ENCODE peak calls at places on chromosome 15, in eight cellular contexts. I, Y, T, E, K, F, B and H are unnamed samples.

GRCh38 chr15:85073556-85074194 is 92.0 kb downstream of the PDE8A start:
- DNase-seq in K (no peak), F (no peak), I (peak; percentile 28), Y (no peak), T (no peak), B (no peak), E (no peak), H (no peak)

GRCh38 chr15:83112233-83112958 is 5.0 kb downstream of the TM6SF1 start:
- DNase-seq in T (no peak), K (no peak), F (no peak), E (no peak), I (peak; percentile 94), B (no peak), Y (no peak), H (no peak)

GRCh38 chr15:45715528-45715927 is 80.7 kb downstream of the SQOR start:
- DNase-seq in F (peak; percentile 5), E (no peak), T (no peak), B (no peak), K (no peak), I (peak; percentile 23), Y (no peak), H (no peak)

GRCh38 chr15:63088532-63089245 is 33.0 kb upstream of the LACTB start:
- DNase-seq in F (no peak), B (no peak), T (no peak), Y (no peak), I (no peak), E (no peak), K (no peak), H (no peak)

GRCh38 chr15:68596691-68597090 is 17.9 kb downstream of the CORO2B start:
- DNase-seq in T (no peak), B (no peak), F (no peak), Y (no peak), K (no peak), E (no peak), I (no peak), H (no peak)

GRCh38 chr15:89171136-89172072 is 50.0 kb downstream of the RLBP1 start:
- DNase-seq in I (peak; percentile 79), Y (peak; percentile 72), T (peak; percentile 14), E (no peak), K (no peak), F (peak; percentile 72), B (peak; percentile 15), H (no peak)

GRCh38 chr15:85174521-85174920 is 192.9 kb downstream of the PDE8A start:
- DNase-seq in K (no peak), E (no peak), I (no peak), F (no peak), T (no peak), B (no peak), Y (no peak), H (no peak)

GRCh38 chr15:90930861-90931629 is 1.3 kb downstream of the HDDC3 start:
- DNase-seq in K (no peak), I (peak; percentile 14), Y (no peak), E (no peak), T (no peak), F (no peak), B (peak; percentile 16), H (no peak)

GRCh38 chr15:37872661-37873060 is 61.8 kb upstream of the TMCO5A start:
- DNase-seq in B (no peak), K (no peak), Y (no peak), T (no peak), F (no peak), I (no peak), E (no peak), H (no peak)

GRCh38 chr15:29018406-29018805 is 132.6 kb downstream of the APBA2 start:
- DNase-seq in I (no peak), F (no peak), B (no peak), T (no peak), E (no peak), K (no peak), Y (no peak), H (no peak)

GRCh38 chr15:66290007-66290406 is 3.4 kb upstream of the DIS3L start:
- DNase-seq in F (no peak), B (no peak), Y (no peak), E (no peak), I (no peak), T (no peak), K (no peak), H (no peak)

GRCh38 chr15:98727115-98728040 is 79.0 kb downstream of the IGF1R start:
- DNase-seq in K (no peak), Y (peak; percentile 75), I (peak; percentile 90), E (no peak), T (no peak), F (no peak), B (peak; percentile 69), H (no peak)

GRCh38 chr15:80776420-80777045 is 2.6 kb upstream of the CEMIP start:
- DNase-seq in T (peak; percentile 33), F (peak; percentile 80), Y (peak; percentile 85), E (peak; percentile 40), B (peak; percentile 73), I (peak; percentile 91), K (peak; percentile 16), H (no peak)

GRCh38 chr15:74783072-74783807 is 1.4 kb downstream of the CSK start:
- DNase-seq in T (no peak), K (no peak), E (no peak), I (peak; percentile 77), B (no peak), Y (no peak), F (no peak), H (no peak)

GRCh38 chr15:69074011-69074842 is 59.7 kb downstream of the NOX5 start:
- DNase-seq in F (no peak), E (no peak), Y (peak; percentile 74), K (no peak), T (no peak), I (peak; percentile 65), B (peak; percentile 91), H (no peak)

GRCh38 chr15:58988011-58988785 is 735 bp downstream of the RNF111 start:
- DNase-seq in B (no peak), E (peak; percentile 16), Y (peak; percentile 67), K (peak; percentile 31), F (peak; percentile 49), T (peak; percentile 47), I (peak; percentile 73), H (no peak)

GRCh38 chr15:65634381-65634780 is 12.6 kb downstream of the SLC24A1 start:
- DNase-seq in I (no peak), T (no peak), Y (no peak), K (no peak), B (no peak), F (no peak), E (no peak), H (no peak)

GRCh38 chr15:47184405-47185221 is 532.7 kb upstream of the SEMA6D start:
- DNase-seq in Y (peak; percentile 15), I (peak; percentile 19), F (no peak), E (no peak), T (no peak), K (no peak), B (peak; percentile 92), H (no peak)

GRCh38 chr15:74144153-74144775 is 13.9 kb downstream of the ISLR2 start:
- DNase-seq in K (no peak), B (peak; percentile 15), E (no peak), F (no peak), I (no peak), T (no peak), Y (no peak), H (no peak)

GRCh38 chr15:71443538-71443937 is 328.3 kb downstream of the THSD4 start:
- DNase-seq in F (peak; percentile 20), T (peak; percentile 16), K (no peak), Y (peak; percentile 31), E (no peak), I (peak; percentile 71), B (peak; percentile 42), H (no peak)

GRCh38 chr15:43794269-43795037 is 2.3 kb downstream of the SERF2 start:
- DNase-seq in Y (no peak), I (peak; percentile 23), B (no peak), F (no peak), K (no peak), E (no peak), T (no peak), H (no peak)

GRCh38 chr15:85748176-85748575 is 46.5 kb downstream of the KLHL25 start:
- DNase-seq in B (no peak), I (no peak), E (no peak), F (no peak), Y (no peak), T (no peak), K (no peak), H (no peak)

GRCh38 chr15:57789225-57789624 is 82.7 kb downstream of the POLR2M start:
- DNase-seq in I (no peak), Y (no peak), T (no peak), E (no peak), F (no peak), K (no peak), B (no peak), H (no peak)

GRCh38 chr15:100031665-100032357 is 298.6 kb upstream of the LYSMD4 start:
- DNase-seq in B (no peak), F (no peak), T (no peak), E (no peak), I (no peak), K (no peak), Y (no peak), H (no peak)

GRCh38 chr15:99447497-99448371 is 118.0 kb upstream of the MEF2A start:
- DNase-seq in K (no peak), Y (no peak), I (no peak), B (no peak), E (no peak), F (no peak), T (no peak), H (no peak)

GRCh38 chr15:56950979-56951378 is 32.5 kb downstream of the TCF12 start:
- DNase-seq in B (no peak), K (no peak), E (no peak), F (no peak), Y (no peak), T (no peak), I (no peak), H (no peak)

GRCh38 chr15:37055481-37055880 is 44.9 kb downstream of the MEIS2 start:
- DNase-seq in I (no peak), K (no peak), T (no peak), B (peak; percentile 42), E (no peak), F (no peak), Y (no peak), H (no peak)

GRCh38 chr15:83053151-83053550 is 13.9 kb downstream of the BTBD1 start:
- DNase-seq in T (no peak), E (no peak), Y (no peak), B (no peak), F (no peak), I (no peak), K (no peak), H (no peak)

GRCh38 chr15:92958105-92958504 is 58.0 kb downstream of the CHD2 start:
- DNase-seq in E (peak; percentile 55), K (peak; percentile 25), Y (no peak), T (peak; percentile 42), I (no peak), B (no peak), F (no peak), H (no peak)

GRCh38 chr15:86231864-86232801 is 152.5 kb downstream of the AGBL1 start:
- DNase-seq in E (no peak), Y (peak; percentile 45), B (peak; percentile 79), I (no peak), T (peak; percentile 8), K (no peak), F (peak; percentile 43), H (no peak)

GRCh38 chr15:58423858-58424608 is 7.8 kb upstream of the LIPC start:
- DNase-seq in E (no peak), I (no peak), B (no peak), Y (no peak), F (no peak), T (no peak), K (no peak), H (no peak)

GRCh38 chr15:100873029-100873677 is 6.5 kb upstream of the ALDH1A3 start:
- DNase-seq in T (peak; percentile 11), E (peak; percentile 12), Y (peak; percentile 84), B (no peak), I (peak; percentile 91), F (peak; percentile 93), K (no peak), H (no peak)

GRCh38 chr15:66721501-66721937 is 19.5 kb downstream of the SMAD6 start:
- DNase-seq in F (no peak), K (no peak), E (no peak), Y (no peak), B (no peak), I (no peak), T (no peak), H (no peak)

GRCh38 chr15:67030036-67030762 is 35.2 kb upstream of the SMAD3 start:
- DNase-seq in I (no peak), F (no peak), E (no peak), K (no peak), T (no peak), B (peak; percentile 65), Y (peak; percentile 73), H (no peak)